ENCODE peak calls at places on chromosomes 3 and 15, in six cellular contexts. N, X, E, C, D and T are unnamed samples.

GRCh38 chr15:87805117-87805820 is 451.3 kb downstream of the NTRK3 start:
- DNase-seq in C (no peak), X (no peak), N (no peak), D (no peak), E (no peak), T (no peak)

GRCh38 chr15:66860844-66861243 is 158.8 kb downstream of the SMAD6 start:
- DNase-seq in C (no peak), D (no peak), N (no peak), X (no peak), E (no peak), T (no peak)

GRCh38 chr15:37133619-37134018 is 33.3 kb upstream of the MEIS2 start:
- DNase-seq in N (no peak), D (no peak), E (no peak), X (no peak), C (no peak), T (no peak)

GRCh38 chr3:141452045-141452444 is 34.8 kb upstream of the RASA2 start:
- DNase-seq in C (peak), X (no peak), E (no peak), N (no peak), D (no peak), T (no peak)

GRCh38 chr3:168671091-168671490 is 575.4 kb upstream of the GOLIM4 start:
- DNase-seq in C (no peak), X (peak), E (no peak), D (no peak), N (no peak), T (peak)

GRCh38 chr3:168807426-168807825 is 711.7 kb upstream of the GOLIM4 start:
- DNase-seq in C (peak), D (no peak), N (no peak), E (no peak), X (no peak), T (no peak)

GRCh38 chr3:195441051-195441450 is 1.8 kb downstream of the ACAP2 start:
- DNase-seq in N (no peak), E (no peak), D (no peak), C (no peak), X (no peak), T (no peak)

GRCh38 chr15:42721016-42721415 is 15.9 kb downstream of the CDAN1 start:
- DNase-seq in X (no peak), D (no peak), N (no peak), C (no peak), E (no peak), T (no peak)

DNA sequence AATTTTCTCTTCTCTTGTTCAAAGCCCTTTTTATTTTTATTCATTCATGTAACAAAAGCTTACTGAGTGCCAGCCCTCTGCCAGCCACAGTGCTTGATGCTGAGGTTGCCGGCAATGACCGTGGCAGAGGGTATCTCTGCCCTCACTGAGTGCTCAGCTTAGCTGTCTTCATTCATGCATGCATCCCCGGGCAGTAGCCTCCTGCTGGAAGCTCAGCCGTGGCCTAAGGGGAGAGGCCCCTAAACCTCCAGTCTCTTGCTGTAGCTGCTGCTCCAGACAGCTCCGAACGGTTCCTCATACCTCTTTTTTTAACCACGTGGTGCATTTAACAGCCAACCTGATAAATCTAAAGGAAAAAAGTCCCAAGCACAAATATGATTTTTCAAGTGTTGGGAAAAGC is 34.6 kb upstream of the CCDC66 start:
- DNase-seq in E (no peak), X (no peak), D (no peak), C (peak), N (no peak), T (no peak)
- TF ChIP-seq POLR2AphosphoS5 in E (no peak), X (no peak), D (no peak), C (no peak), N (no peak), T (no peak)

GRCh38 chr15:40103124-40103858 is 5.4 kb downstream of the BMF start:
- DNase-seq in X (peak), D (no peak), E (peak), C (peak), N (peak), T (peak)
- H3K4me3 ChIP-seq in X (no peak), D (peak), E (no peak), C (peak), N (peak), T (no peak)

DNA sequence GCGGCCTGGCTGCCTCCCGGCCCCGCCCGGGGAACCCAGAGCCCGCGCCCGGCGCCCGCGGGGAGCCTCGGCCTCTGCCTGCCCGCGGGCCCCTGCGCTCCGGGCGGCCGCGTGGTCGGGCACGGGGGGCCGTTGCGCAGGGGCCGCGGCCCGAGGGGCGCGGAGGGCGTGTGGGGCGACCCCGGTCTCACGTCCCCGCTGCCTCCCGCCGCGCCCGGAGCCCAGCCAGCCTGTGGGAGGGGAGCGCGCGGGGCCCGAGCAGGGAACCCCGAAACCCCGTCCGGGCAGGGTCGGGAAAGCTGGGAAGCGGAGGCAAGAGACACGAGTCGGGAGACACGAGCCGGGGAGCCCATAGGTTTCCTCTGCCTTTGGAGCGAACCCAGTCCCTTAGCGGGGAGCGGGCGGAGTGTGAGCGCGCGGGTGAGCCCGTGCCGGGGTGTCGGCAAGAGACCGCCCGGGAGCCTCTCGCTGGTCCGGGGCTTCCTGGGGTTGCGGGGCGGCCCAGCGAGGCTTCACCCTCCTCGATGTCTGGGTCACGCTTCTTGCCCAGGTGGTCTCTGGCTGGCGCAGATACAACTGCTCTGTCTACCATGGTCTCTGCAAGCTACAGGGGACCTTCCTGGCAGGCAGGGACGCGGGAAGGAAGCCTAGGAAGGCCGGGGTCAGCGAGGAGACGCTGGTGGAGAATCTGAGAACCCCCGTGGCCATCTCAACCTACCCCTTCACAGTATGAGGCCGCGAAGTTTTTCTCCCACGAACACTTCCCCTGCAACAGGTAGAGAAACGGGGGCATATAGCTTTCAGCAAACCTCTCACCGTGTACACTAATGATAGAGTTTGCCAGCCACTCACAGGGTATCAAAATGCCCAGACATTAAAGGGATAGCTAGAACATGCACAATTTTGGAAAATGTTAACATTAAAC is 586 bp downstream of the LRRK1 start:
- DNase-seq in X (peak), E (no peak), N (no peak), D (no peak), C (peak), T (no peak)
- TF ChIP-seq POLR2AphosphoS5 in X (no peak), E (no peak), N (no peak), D (no peak), C (no peak), T (no peak)

GRCh38 chr15:90232941-90233700 is 620 bp downstream of the CIB1 start:
- DNase-seq in E (peak), N (peak), X (peak), C (peak), D (no peak), T (peak)
- H3K4me3 ChIP-seq in E (peak), N (peak), X (peak), C (peak), D (peak), T (peak)

GRCh38 chr15:74695597-74696397 is at the start of gene EDC3:
- DNase-seq in E (peak), N (peak), C (peak), D (peak), X (peak), T (peak)
- TF ChIP-seq POLR2AphosphoS5 in E (peak), N (peak), C (peak), D (peak), X (peak), T (peak)

GRCh38 chr3:138140940-138141339 is 8.8 kb upstream of the A4GNT start:
- DNase-seq in X (no peak), E (no peak), C (no peak), N (no peak), D (no peak), T (no peak)
- H3K4me3 ChIP-seq in X (no peak), E (no peak), C (no peak), N (no peak), D (no peak), T (no peak)

GRCh38 chr3:65500398-65501306 is 538.1 kb downstream of the MAGI1 start:
- DNase-seq in X (no peak), C (no peak), D (no peak), N (no peak), E (no peak), T (no peak)
- TF ChIP-seq POLR2AphosphoS5 in X (no peak), C (no peak), D (no peak), N (no peak), E (no peak), T (no peak)